ENCODE peak calls at places on chromosomes 13 and 19, in five cellular contexts. J is Panc1, Q is GM23338, D is HCT116, O is SK-N-SH. A is an unnamed sample.

GRCh38 chr13:73922728-73923393 is 211.3 kb downstream of the KLF12 start:
- DNase-seq in Q (no peak), J (no peak), D (no peak), O (peak; percentile 39), A (no peak)

GRCh38 chr13:38944219-38944618 is 46.4 kb downstream of the STOML3 start:
- DNase-seq in Q (no peak), O (no peak), D (no peak), J (no peak), A (no peak)

GRCh38 chr13:34513526-34513925 is 428.5 kb upstream of the NBEA start:
- DNase-seq in Q (no peak), D (no peak), O (no peak), J (no peak), A (no peak)

GRCh38 chr19:48991011-48991609 is 2.0 kb downstream of the GYS1 start:
- DNase-seq in O (no peak), D (no peak), J (no peak), Q (no peak), A (no peak)

GRCh38 chr19:48969276-48970138 is 4.4 kb downstream of the FTL start:
- DNase-seq in Q (peak; percentile 77), J (no peak), O (no peak), D (no peak), A (no peak)

GRCh38 chr13:49996951-49997895 is at the start of gene TRIM13:
- DNase-seq in Q (peak; percentile 92), D (peak; percentile 71), J (no peak), O (peak; percentile 72), A (peak; percentile 90)

GRCh38 chr13:52399708-52400107 is 6.3 kb downstream of the THSD1 start:
- DNase-seq in D (no peak), O (no peak), J (no peak), Q (peak; percentile 22), A (no peak)

GRCh38 chr19:13906525-13906904 is 514 bp downstream of the CC2D1A start:
- DNase-seq in Q (peak; percentile 43), O (peak; percentile 56), J (no peak), D (no peak), A (no peak)

GRCh38 chr13:83151308-83151660 is 731.0 kb downstream of the SLITRK1 start:
- DNase-seq in Q (no peak), J (no peak), D (no peak), O (no peak), A (no peak)

GRCh38 chr19:13978306-13978705 is 26.0 kb downstream of the DCAF15 start:
- DNase-seq in Q (peak; percentile 99), D (no peak), J (no peak), O (peak; percentile 81), A (no peak)

GRCh38 chr13:29654384-29654783 is 58.9 kb upstream of the SLC7A1 start:
- DNase-seq in Q (no peak), D (no peak), J (no peak), O (no peak), A (no peak)

GRCh38 chr19:11234486-11235075 is 4.8 kb upstream of the ANGPTL8 start:
- DNase-seq in J (no peak), O (no peak), Q (no peak), D (no peak), A (no peak)

GRCh38 chr13:73891805-73892204 is 242.4 kb downstream of the KLF12 start:
- DNase-seq in J (no peak), D (no peak), O (no peak), Q (no peak), A (no peak)

GRCh38 chr19:14127929-14128509 is 8.4 kb downstream of the ASF1B start:
- DNase-seq in O (no peak), D (no peak), J (no peak), Q (no peak), A (no peak)

GRCh38 chr13:83248751-83249150 is 633.5 kb downstream of the SLITRK1 start:
- DNase-seq in D (no peak), J (no peak), O (no peak), Q (no peak), A (no peak)

GRCh38 chr19:55117063-55117635 is 288 bp downstream of the PPP1R12C start:
- DNase-seq in D (no peak), Q (no peak), O (no peak), J (no peak), A (no peak)

GRCh38 chr19:39623946-39624345 is 21.6 kb downstream of the LGALS13 start:
- DNase-seq in O (no peak), J (no peak), D (no peak), Q (peak; percentile 43), A (no peak)

GRCh38 chr13:100860866-100861265 is 186.3 kb upstream of the TMTC4 start:
- DNase-seq in D (no peak), J (no peak), O (no peak), Q (no peak), A (no peak)

GRCh38 chr19:46000497-46001246 is 5.4 kb downstream of the CCDC61 start:
- DNase-seq in J (no peak), Q (peak; percentile 85), D (no peak), O (peak; percentile 95), A (no peak)

GRCh38 chr13:99062593-99062992 is 84.7 kb upstream of the DOCK9 start:
- DNase-seq in O (no peak), D (no peak), Q (no peak), J (no peak), A (no peak)

GRCh38 chr13:44402902-44403719 is 29.5 kb downstream of the SERP2 start:
- DNase-seq in O (no peak), J (no peak), D (no peak), Q (peak; percentile 29), A (no peak)

GRCh38 chr19:33438987-33439781 is 65.7 kb downstream of the CEBPG start:
- DNase-seq in J (no peak), Q (no peak), O (no peak), D (no peak), A (no peak)

GRCh38 chr13:46182491-46182877 is 507 bp upstream of the LCP1 start:
- DNase-seq in D (no peak), J (no peak), Q (no peak), O (no peak), A (no peak)

GRCh38 chr13:33678084-33678483 is 139.9 kb upstream of the RFC3 start:
- DNase-seq in Q (peak; percentile 26), J (no peak), D (no peak), O (no peak), A (no peak)

GRCh38 chr13:101474419-101474957 is 22.0 kb downstream of the ITGBL1 start:
- DNase-seq in Q (peak; percentile 79), O (no peak), J (no peak), D (no peak), A (no peak)

GRCh38 chr19:53308339-53308811 is 25.2 kb upstream of the ZNF845 start:
- DNase-seq in Q (peak; percentile 96), O (peak; percentile 85), J (no peak), D (no peak), A (no peak)

GRCh38 chr13:41139296-41139966 is 6.8 kb upstream of the KBTBD6 start:
- DNase-seq in D (no peak), O (no peak), J (no peak), Q (no peak), A (no peak)

GRCh38 chr13:114263590-114263989 is 17.8 kb upstream of the UPF3A start:
- DNase-seq in D (no peak), J (no peak), Q (no peak), O (no peak), A (no peak)
- TF ChIP-seq POLR2AphosphoS5 in D (no peak), J (no peak), Q (no peak), O (no peak), A (no peak)

DNA sequence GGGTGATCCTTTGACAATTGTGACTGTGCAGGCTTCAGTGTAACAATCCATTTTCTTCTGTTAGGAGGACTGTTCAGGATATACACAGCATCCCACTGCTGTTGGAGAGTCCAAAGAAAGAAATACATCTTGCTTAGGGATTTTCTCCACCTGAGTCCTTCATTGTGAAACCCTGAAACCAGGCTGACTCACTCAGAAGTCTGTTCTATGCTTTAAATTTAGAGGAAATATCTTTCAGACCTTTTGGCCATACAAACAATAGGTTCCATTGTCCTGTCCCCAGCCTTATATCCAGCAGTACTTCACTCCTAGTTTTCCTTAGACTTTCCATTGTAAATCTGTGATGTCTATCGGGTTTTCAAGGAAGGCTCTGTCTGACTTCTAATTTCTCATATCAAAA is 379.1 kb downstream of the SUCLA2 start:
- DNase-seq in D (no peak), Q (no peak), J (no peak), O (no peak), A (no peak)
- H3K4me3 ChIP-seq in D (no peak overlapping the region), Q (no peak overlapping the region), J (no peak overlapping the region), O (no peak overlapping the region), A (no peak overlapping the region)

DNA sequence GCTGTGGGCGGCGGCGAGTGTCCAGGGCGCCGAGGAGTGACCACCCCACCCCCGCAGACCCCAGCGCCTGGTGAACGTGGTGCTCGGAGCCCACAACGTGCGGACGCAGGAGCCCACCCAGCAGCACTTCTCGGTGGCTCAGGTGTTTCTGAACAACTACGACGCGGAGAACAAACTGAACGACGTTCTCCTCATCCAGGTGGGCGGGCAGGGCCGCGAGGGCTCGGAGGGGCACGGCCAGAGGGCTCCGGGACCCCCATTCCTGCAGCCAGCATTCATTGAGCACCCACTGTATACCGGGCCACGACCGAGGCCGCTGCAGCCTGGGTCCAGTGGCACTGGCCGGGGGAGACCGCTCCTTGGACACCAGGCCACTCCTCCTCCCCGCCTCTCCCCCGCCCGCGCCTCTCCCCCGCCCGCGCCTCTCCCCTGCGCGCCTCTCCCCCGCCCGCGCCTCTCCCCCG is 3.1 kb downstream of the PRTN3 start:
- DNase-seq in Q (no peak), O (no peak), J (no peak), D (no peak), A (no peak)
- TF ChIP-seq REST in Q (no peak), O (no peak), J (no peak), D (no peak), A (no peak)

GRCh38 chr19:2609389-2610116 is 92.9 kb downstream of the GNG7 start:
- DNase-seq in D (no peak), O (no peak), Q (peak; percentile 33), J (no peak), A (no peak)

GRCh38 chr19:2612619-2613249 is 89.8 kb downstream of the GNG7 start:
- DNase-seq in J (no peak), O (no peak), Q (peak; percentile 52), D (no peak), A (no peak)

GRCh38 chr19:2608602-2608922 is 93.9 kb downstream of the GNG7 start:
- DNase-seq in J (no peak), O (no peak), Q (no peak), D (no peak), A (no peak)

GRCh38 chr19:2611483-2612464 is 90.7 kb downstream of the GNG7 start:
- DNase-seq in Q (no peak), J (no peak), D (no peak), O (no peak), A (no peak)

DNA sequence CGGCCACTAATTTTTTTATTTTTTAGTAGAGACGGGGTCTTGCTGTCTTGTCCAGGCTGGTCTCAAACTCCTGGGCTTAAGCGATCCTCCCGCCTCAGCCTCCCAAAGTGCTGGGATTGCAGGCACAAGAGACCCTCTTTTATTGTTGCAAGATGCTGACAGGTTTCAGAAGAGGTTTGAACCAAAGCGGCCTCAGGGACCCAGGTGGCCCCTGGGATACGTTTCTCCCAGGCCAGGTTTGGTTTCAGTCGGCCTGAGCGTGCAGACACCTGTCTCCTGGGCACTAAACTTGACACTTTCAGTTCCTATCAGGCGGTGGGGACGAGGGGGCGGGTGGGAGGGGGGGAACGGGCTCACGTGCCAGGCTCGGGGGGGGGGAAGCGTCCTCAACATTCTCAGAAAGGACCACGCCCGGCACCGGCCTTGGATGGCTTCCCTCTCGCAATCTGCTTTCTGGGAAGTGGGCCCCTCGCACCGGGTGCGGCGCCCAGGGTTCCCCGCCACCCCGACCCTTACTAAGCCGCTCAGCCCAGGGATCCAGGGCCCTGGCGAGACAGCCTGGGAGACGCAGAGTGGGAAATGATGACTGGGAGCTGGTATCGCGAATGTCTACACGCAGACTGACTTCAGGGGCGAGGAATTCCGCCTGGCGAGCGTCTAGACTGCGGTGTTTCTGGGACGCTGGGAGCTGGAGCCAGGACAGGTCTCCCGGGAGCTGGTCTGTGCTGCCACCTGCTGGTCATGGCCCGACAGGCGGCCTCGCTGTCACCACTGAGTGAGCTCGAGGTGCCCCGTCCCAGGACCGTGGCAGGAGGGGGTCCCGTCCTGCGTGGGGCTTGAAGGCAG is 91.6 kb downstream of the GNG7 start:
- DNase-seq in Q (peak; percentile 95), O (peak; percentile 92), J (no peak), D (peak; percentile 59), A (peak; percentile 81)
- TF ChIP-seq POLR2AphosphoS5 in Q (no peak), O (peak; percentile 44), J (peak; percentile 18), D (peak; percentile 51), A (no peak)

A was measured in HL-60.